ENCODE peak calls at places on chromosomes 13 and 19, in ten cellular contexts. One of them, this sample, is unnamed.

GRCh38 chr19:677601-678380 is 1.6 kb downstream of the FSTL3 start:
- DNase-seq in SK-N-SH: no peak
- DNase-seq in progenitor cell of endocrine pancreas: no peak
- DNase-seq in left lung: no peak
- DNase-seq in EH: peak
- DNase-seq in left ventricle myocardium inferior: no peak
- DNase-seq in ovary: no peak
- DNase-seq in HT-29: peak
- DNase-seq in skeletal muscle cell: no peak
- DNase-seq in effector CD4-positive, alpha-beta T cell: no peak
- DNase-seq in this sample: no peak

GRCh38 chr13:99418663-99419140 is 82.6 kb upstream of the TM9SF2 start:
- DNase-seq in effector CD4-positive, alpha-beta T cell: no peak
- DNase-seq in progenitor cell of endocrine pancreas: no peak
- DNase-seq in skeletal muscle cell: no peak
- DNase-seq in SK-N-SH: no peak
- DNase-seq in HT-29: no peak
- DNase-seq in EH: no peak
- DNase-seq in left ventricle myocardium inferior: no peak
- DNase-seq in ovary: no peak
- DNase-seq in left lung: no peak
- DNase-seq in this sample: no peak

GRCh38 chr19:46714523-46715106 is 2.3 kb downstream of the PRKD2 start:
- DNase-seq in effector CD4-positive, alpha-beta T cell: peak
- DNase-seq in EH: no peak
- DNase-seq in HT-29: peak
- DNase-seq in SK-N-SH: no peak
- DNase-seq in ovary: no peak
- DNase-seq in left ventricle myocardium inferior: no peak
- DNase-seq in progenitor cell of endocrine pancreas: no peak
- DNase-seq in left lung: no peak
- DNase-seq in skeletal muscle cell: no peak
- DNase-seq in this sample: peak

GRCh38 chr19:4993683-4994082 is 24.8 kb downstream of the KDM4B start:
- DNase-seq in left ventricle myocardium inferior: no peak
- DNase-seq in skeletal muscle cell: no peak
- DNase-seq in progenitor cell of endocrine pancreas: no peak
- DNase-seq in ovary: no peak
- DNase-seq in HT-29: no peak
- DNase-seq in left lung: no peak
- DNase-seq in SK-N-SH: no peak
- DNase-seq in EH: no peak
- DNase-seq in effector CD4-positive, alpha-beta T cell: no peak
- DNase-seq in this sample: no peak

GRCh38 chr19:43651758-43652545 is 12.3 kb upstream of the CADM4 start:
- DNase-seq in SK-N-SH: peak
- DNase-seq in left lung: peak
- DNase-seq in ovary: peak
- DNase-seq in HT-29: peak
- DNase-seq in skeletal muscle cell: peak
- DNase-seq in EH: peak
- DNase-seq in left ventricle myocardium inferior: no peak
- DNase-seq in effector CD4-positive, alpha-beta T cell: no peak
- DNase-seq in progenitor cell of endocrine pancreas: peak
- DNase-seq in this sample: peak

GRCh38 chr19:48970139-48970766 is 5.1 kb downstream of the FTL start:
- DNase-seq in left ventricle myocardium inferior: no peak
- DNase-seq in effector CD4-positive, alpha-beta T cell: no peak
- DNase-seq in skeletal muscle cell: no peak
- DNase-seq in HT-29: no peak
- DNase-seq in ovary: no peak
- DNase-seq in SK-N-SH: no peak
- DNase-seq in progenitor cell of endocrine pancreas: no peak
- DNase-seq in left lung: no peak
- DNase-seq in EH: no peak
- DNase-seq in this sample: no peak

GRCh38 chr13:75633285-75633684 is 2.8 kb upstream of the LMO7 start:
- DNase-seq in HT-29: peak
- DNase-seq in SK-N-SH: no peak
- DNase-seq in ovary: no peak
- DNase-seq in effector CD4-positive, alpha-beta T cell: no peak
- DNase-seq in progenitor cell of endocrine pancreas: no peak
- DNase-seq in skeletal muscle cell: peak
- DNase-seq in left ventricle myocardium inferior: no peak
- DNase-seq in left lung: no peak
- DNase-seq in EH: peak
- DNase-seq in this sample: no peak

GRCh38 chr13:46121597-46122163 is 16.8 kb upstream of the CPB2 start:
- DNase-seq in HT-29: peak
- DNase-seq in ovary: no peak
- DNase-seq in left lung: no peak
- DNase-seq in SK-N-SH: no peak
- DNase-seq in skeletal muscle cell: no peak
- DNase-seq in progenitor cell of endocrine pancreas: no peak
- DNase-seq in EH: no peak
- DNase-seq in effector CD4-positive, alpha-beta T cell: no peak
- DNase-seq in left ventricle myocardium inferior: no peak
- DNase-seq in this sample: no peak

GRCh38 chr19:45440873-45441654 is 17.3 kb upstream of the ERCC1 start:
- DNase-seq in effector CD4-positive, alpha-beta T cell: no peak
- DNase-seq in EH: peak
- DNase-seq in HT-29: peak
- DNase-seq in skeletal muscle cell: no peak
- DNase-seq in ovary: no peak
- DNase-seq in SK-N-SH: no peak
- DNase-seq in progenitor cell of endocrine pancreas: no peak
- DNase-seq in left lung: no peak
- DNase-seq in left ventricle myocardium inferior: no peak
- DNase-seq in this sample: no peak

GRCh38 chr13:33096886-33097610 is 80.8 kb downstream of the KL start:
- DNase-seq in left ventricle myocardium inferior: no peak
- DNase-seq in ovary: no peak
- DNase-seq in SK-N-SH: no peak
- DNase-seq in left lung: no peak
- DNase-seq in EH: no peak
- DNase-seq in skeletal muscle cell: no peak
- DNase-seq in HT-29: no peak
- DNase-seq in progenitor cell of endocrine pancreas: no peak
- DNase-seq in effector CD4-positive, alpha-beta T cell: no peak
- DNase-seq in this sample: no peak

GRCh38 chr13:51839711-51840110 is 5.3 kb downstream of the TMEM272 start:
- DNase-seq in left ventricle myocardium inferior: no peak
- DNase-seq in progenitor cell of endocrine pancreas: no peak
- DNase-seq in skeletal muscle cell: no peak
- DNase-seq in EH: no peak
- DNase-seq in effector CD4-positive, alpha-beta T cell: no peak
- DNase-seq in left lung: no peak
- DNase-seq in ovary: no peak
- DNase-seq in HT-29: no peak
- DNase-seq in SK-N-SH: no peak
- DNase-seq in this sample: no peak

GRCh38 chr13:44300895-44301638 is 72.6 kb upstream of the SERP2 start:
- DNase-seq in effector CD4-positive, alpha-beta T cell: no peak
- DNase-seq in EH: peak
- DNase-seq in left ventricle myocardium inferior: peak
- DNase-seq in HT-29: peak
- DNase-seq in ovary: peak
- DNase-seq in progenitor cell of endocrine pancreas: no peak
- DNase-seq in skeletal muscle cell: peak
- DNase-seq in left lung: no peak
- DNase-seq in SK-N-SH: no peak
- DNase-seq in this sample: no peak

GRCh38 chr13:101579291-101579802 is 126.9 kb downstream of the ITGBL1 start:
- DNase-seq in HT-29: peak
- DNase-seq in skeletal muscle cell: no peak
- DNase-seq in effector CD4-positive, alpha-beta T cell: no peak
- DNase-seq in ovary: no peak
- DNase-seq in SK-N-SH: peak
- DNase-seq in left ventricle myocardium inferior: no peak
- DNase-seq in progenitor cell of endocrine pancreas: no peak
- DNase-seq in left lung: no peak
- DNase-seq in EH: peak
- DNase-seq in this sample: no peak

GRCh38 chr19:50894478-50895356 is 16.5 kb downstream of the KLK4 start:
- DNase-seq in skeletal muscle cell: no peak
- DNase-seq in progenitor cell of endocrine pancreas: no peak
- DNase-seq in EH: no peak
- DNase-seq in HT-29: no peak
- DNase-seq in left ventricle myocardium inferior: no peak
- DNase-seq in left lung: no peak
- DNase-seq in ovary: no peak
- DNase-seq in effector CD4-positive, alpha-beta T cell: no peak
- DNase-seq in SK-N-SH: no peak
- DNase-seq in this sample: no peak

GRCh38 chr13:54241719-54242118 is 1213.1 kb downstream of the OLFM4 start:
- DNase-seq in effector CD4-positive, alpha-beta T cell: no peak
- DNase-seq in ovary: no peak
- DNase-seq in HT-29: no peak
- DNase-seq in progenitor cell of endocrine pancreas: no peak
- DNase-seq in skeletal muscle cell: no peak
- DNase-seq in left ventricle myocardium inferior: no peak
- DNase-seq in SK-N-SH: no peak
- DNase-seq in EH: no peak
- DNase-seq in left lung: no peak
- DNase-seq in this sample: no peak

GRCh38 chr19:37309834-37310575 is 60.9 kb upstream of the ZNF527 start:
- DNase-seq in skeletal muscle cell: no peak
- DNase-seq in progenitor cell of endocrine pancreas: no peak
- DNase-seq in left ventricle myocardium inferior: no peak
- DNase-seq in HT-29: peak
- DNase-seq in EH: no peak
- DNase-seq in SK-N-SH: peak
- DNase-seq in left lung: no peak
- DNase-seq in effector CD4-positive, alpha-beta T cell: no peak
- DNase-seq in ovary: no peak
- DNase-seq in this sample: peak

GRCh38 chr19:58581227-58582141 is 8.3 kb upstream of the MZF1 start:
- DNase-seq in SK-N-SH: no peak
- DNase-seq in effector CD4-positive, alpha-beta T cell: peak
- DNase-seq in progenitor cell of endocrine pancreas: peak
- DNase-seq in ovary: peak
- DNase-seq in EH: peak
- DNase-seq in left ventricle myocardium inferior: peak
- DNase-seq in skeletal muscle cell: peak
- DNase-seq in left lung: peak
- DNase-seq in HT-29: peak
- DNase-seq in this sample: peak

GRCh38 chr19:41192574-41193419 is at the start of gene CYP2S1:
- DNase-seq in EH: peak
- DNase-seq in left lung: peak
- DNase-seq in left ventricle myocardium inferior: no peak
- DNase-seq in SK-N-SH: no peak
- DNase-seq in ovary: no peak
- DNase-seq in effector CD4-positive, alpha-beta T cell: no peak
- DNase-seq in progenitor cell of endocrine pancreas: peak
- DNase-seq in HT-29: peak
- DNase-seq in skeletal muscle cell: no peak
- DNase-seq in this sample: no peak

GRCh38 chr19:47723573-47723923 is 10.3 kb downstream of the EHD2 start:
- DNase-seq in progenitor cell of endocrine pancreas: no peak
- DNase-seq in effector CD4-positive, alpha-beta T cell: no peak
- DNase-seq in left ventricle myocardium inferior: peak
- DNase-seq in HT-29: peak
- DNase-seq in SK-N-SH: no peak
- DNase-seq in ovary: peak
- DNase-seq in left lung: no peak
- DNase-seq in EH: peak
- DNase-seq in skeletal muscle cell: peak
- DNase-seq in this sample: no peak

GRCh38 chr13:111382877-111383276 is 62.4 kb downstream of the TEX29 start:
- DNase-seq in skeletal muscle cell: no peak
- DNase-seq in left ventricle myocardium inferior: no peak
- DNase-seq in ovary: no peak
- DNase-seq in left lung: no peak
- DNase-seq in EH: no peak
- DNase-seq in progenitor cell of endocrine pancreas: no peak
- DNase-seq in SK-N-SH: no peak
- DNase-seq in HT-29: no peak
- DNase-seq in effector CD4-positive, alpha-beta T cell: no peak
- DNase-seq in this sample: no peak

GRCh38 chr19:16566161-16566560 is 6.1 kb downstream of the SLC35E1 start:
- DNase-seq in EH: no peak
- DNase-seq in ovary: no peak
- DNase-seq in SK-N-SH: no peak
- DNase-seq in effector CD4-positive, alpha-beta T cell: peak
- DNase-seq in left ventricle myocardium inferior: no peak
- DNase-seq in skeletal muscle cell: no peak
- DNase-seq in left lung: no peak
- DNase-seq in progenitor cell of endocrine pancreas: no peak
- DNase-seq in HT-29: no peak
- DNase-seq in this sample: peak

GRCh38 chr13:24127116-24127631 is 33.3 kb upstream of the SPATA13 start:
- DNase-seq in left ventricle myocardium inferior: no peak
- DNase-seq in EH: peak
- DNase-seq in skeletal muscle cell: no peak
- DNase-seq in SK-N-SH: no peak
- DNase-seq in ovary: no peak
- DNase-seq in left lung: no peak
- DNase-seq in HT-29: peak
- DNase-seq in progenitor cell of endocrine pancreas: no peak
- DNase-seq in effector CD4-positive, alpha-beta T cell: no peak
- DNase-seq in this sample: no peak

GRCh38 chr19:54521022-54521859 is 18.6 kb downstream of the LAIR2 start:
- DNase-seq in ovary: no peak
- DNase-seq in HT-29: no peak
- DNase-seq in SK-N-SH: no peak
- DNase-seq in skeletal muscle cell: no peak
- DNase-seq in effector CD4-positive, alpha-beta T cell: no peak
- DNase-seq in EH: no peak
- DNase-seq in left ventricle myocardium inferior: no peak
- DNase-seq in progenitor cell of endocrine pancreas: no peak
- DNase-seq in left lung: no peak
- DNase-seq in this sample: no peak

GRCh38 chr19:5216141-5216847 is 124.3 kb downstream of the PTPRS start:
- DNase-seq in EH: no peak
- DNase-seq in left lung: no peak
- DNase-seq in ovary: no peak
- DNase-seq in skeletal muscle cell: no peak
- DNase-seq in SK-N-SH: no peak
- DNase-seq in effector CD4-positive, alpha-beta T cell: no peak
- DNase-seq in HT-29: no peak
- DNase-seq in left ventricle myocardium inferior: no peak
- DNase-seq in progenitor cell of endocrine pancreas: no peak
- DNase-seq in this sample: no peak

GRCh38 chr13:101474419-101474957 is 22.0 kb downstream of the ITGBL1 start:
- DNase-seq in SK-N-SH: no peak
- DNase-seq in skeletal muscle cell: peak
- DNase-seq in EH: peak
- DNase-seq in effector CD4-positive, alpha-beta T cell: no peak
- DNase-seq in progenitor cell of endocrine pancreas: no peak
- DNase-seq in HT-29: no peak
- DNase-seq in left ventricle myocardium inferior: no peak
- DNase-seq in left lung: no peak
- DNase-seq in ovary: no peak
- DNase-seq in this sample: no peak

GRCh38 chr19:29812080-29812880 is 489 bp downstream of the CCNE1 start:
- DNase-seq in skeletal muscle cell: no peak
- DNase-seq in effector CD4-positive, alpha-beta T cell: peak
- DNase-seq in SK-N-SH: peak
- DNase-seq in progenitor cell of endocrine pancreas: peak
- DNase-seq in EH: peak
- DNase-seq in ovary: peak
- DNase-seq in left lung: peak
- DNase-seq in HT-29: peak
- DNase-seq in left ventricle myocardium inferior: peak
- DNase-seq in this sample: no peak

GRCh38 chr19:55441692-55442321 is 1.3 kb downstream of the SHISA7 start:
- DNase-seq in left ventricle myocardium inferior: no peak
- DNase-seq in effector CD4-positive, alpha-beta T cell: no peak
- DNase-seq in progenitor cell of endocrine pancreas: no peak
- DNase-seq in skeletal muscle cell: no peak
- DNase-seq in ovary: no peak
- DNase-seq in SK-N-SH: no peak
- DNase-seq in HT-29: no peak
- DNase-seq in left lung: no peak
- DNase-seq in EH: no peak
- DNase-seq in this sample: no peak

GRCh38 chr19:10420444-10421239 is at the start of gene PDE4A:
- DNase-seq in left ventricle myocardium inferior: no peak
- DNase-seq in ovary: no peak
- DNase-seq in progenitor cell of endocrine pancreas: no peak
- DNase-seq in left lung: peak
- DNase-seq in SK-N-SH: peak
- DNase-seq in EH: peak
- DNase-seq in skeletal muscle cell: no peak
- DNase-seq in HT-29: no peak
- DNase-seq in effector CD4-positive, alpha-beta T cell: peak
- DNase-seq in this sample: no peak

This sample was measured in CD4-positive, CD25-positive, alpha-beta regulatory T cell.